ENCODE peak calls at places on chromosomes 1 and 21, in four cellular contexts. N, R, I and Q are unnamed samples.

GRCh38 chr1:179217943-179218507 is 11.5 kb downstream of the ABL2 start:
- DNase-seq in N (peak), R (peak), I (no peak), Q (no peak)

GRCh38 chr1:204259782-204260181 is 46.0 kb upstream of the GOLT1A start:
- DNase-seq in N (no peak), R (no peak), I (no peak), Q (no peak)

GRCh38 chr1:14996133-14997050 is 157.2 kb upstream of the TMEM51 start:
- DNase-seq in N (peak), R (peak), I (no peak), Q (no peak)

GRCh38 chr21:42654179-42654912 is 925 bp downstream of the PDE9A start:
- DNase-seq in N (no peak), R (no peak), I (peak), Q (peak)

GRCh38 chr1:47842228-47842627 is 155.0 kb downstream of the TRABD2B start:
- DNase-seq in N (no peak), R (no peak), I (no peak), Q (no peak)

GRCh38 chr21:33189237-33189636 is 40.5 kb upstream of the IFNAR2 start:
- DNase-seq in N (no peak), R (no peak), I (no peak), Q (peak)

GRCh38 chr1:36766481-36766880 is 267.8 kb downstream of the GRIK3 start:
- DNase-seq in N (no peak), R (no peak), I (no peak), Q (peak)

GRCh38 chr1:159040206-159040605 is 30.5 kb downstream of the IFI16 start:
- DNase-seq in N (peak), R (no peak), I (no peak), Q (no peak)

GRCh38 chr1:74811421-74812179 is 78.6 kb downstream of the TYW3 start:
- DNase-seq in N (no peak), R (no peak), I (no peak), Q (peak)

GRCh38 chr1:205442051-205442721 is 13.7 kb downstream of the BLACAT1 start:
- DNase-seq in N (no peak), R (no peak), I (peak), Q (no peak)

GRCh38 chr1:23171181-23171755 is 2.6 kb upstream of the LUZP1 start:
- DNase-seq in N (peak), R (no peak), I (no peak), Q (no peak)

GRCh38 chr1:55378582-55378981 is 163.4 kb upstream of the USP24 start:
- DNase-seq in N (peak), R (peak), I (peak), Q (no peak)

GRCh38 chr1:119288751-119289150 is 79.8 kb upstream of the HAO2 start:
- DNase-seq in N (no peak), R (no peak), I (no peak), Q (no peak)

GRCh38 chr1:11455925-11456580 is 22.9 kb upstream of the DISP3 start:
- DNase-seq in N (no peak), R (no peak), I (no peak), Q (no peak)

GRCh38 chr1:41526956-41527561 is 42.6 kb upstream of the EDN2 start:
- DNase-seq in N (no peak), R (no peak), I (no peak), Q (no peak)

GRCh38 chr1:67611841-67612240 is 73.2 kb upstream of the GADD45A start:
- DNase-seq in N (no peak), R (no peak), I (no peak), Q (no peak)

GRCh38 chr1:2046225-2046917 is 3.8 kb upstream of the PRKCZ start:
- DNase-seq in N (peak), R (peak), I (peak), Q (peak)

GRCh38 chr1:54543729-54544496 is 4.1 kb upstream of the ACOT11 start:
- DNase-seq in N (peak), R (no peak), I (no peak), Q (no peak)

GRCh38 chr1:32500387-32501209 is 35.7 kb downstream of the ZBTB8B start:
- DNase-seq in N (peak), R (peak), I (peak), Q (peak)

GRCh38 chr1:242185728-242186127 is 186.8 kb upstream of the MAP1LC3C start:
- DNase-seq in N (no peak), R (no peak), I (no peak), Q (peak)

GRCh38 chr1:29551536-29551935 is 315.2 kb downstream of the PTPRU start:
- DNase-seq in N (no peak), R (no peak), I (no peak), Q (no peak)

GRCh38 chr1:205963352-205963751 is 20.1 kb upstream of the SLC26A9 start:
- DNase-seq in N (peak), R (no peak), I (no peak), Q (no peak)

GRCh38 chr1:177927021-177927596 is 42.7 kb downstream of the SEC16B start:
- DNase-seq in N (peak), R (no peak), I (no peak), Q (no peak)